ENCODE peak calls at places on chromosomes 5 and 9, in four cellular contexts. A is NCI-H345, U is AG08396, I is NCI-H2081. R is an unnamed sample.

GRCh38 chr5:140372971-140373487 is 13.0 kb downstream of the SLC4A9 start:
- DNase-seq in A (peak), U (peak), I (peak), R (peak)

GRCh38 chr5:31924005-31924404 is 250.1 kb downstream of the GOLPH3 start:
- DNase-seq in A (no peak), U (no peak), I (no peak), R (no peak)

GRCh38 chr5:173840111-173840983 is 47.8 kb upstream of the CPEB4 start:
- DNase-seq in A (no peak), U (no peak), I (no peak), R (no peak)

GRCh38 chr9:72473474-72474241 is 47.8 kb upstream of the TMC1 start:
- DNase-seq in A (no peak), U (no peak), I (no peak), R (no peak)

GRCh38 chr9:18542837-18543405 is 69.0 kb downstream of the ADAMTSL1 start:
- DNase-seq in A (no peak), U (no peak), I (no peak), R (no peak)

GRCh38 chr9:3879731-3880493 is 354.1 kb upstream of the RFX3 start:
- DNase-seq in A (peak), U (no peak), I (peak), R (no peak)

GRCh38 chr5:38404667-38405276 is 146.4 kb downstream of the EGFLAM start:
- DNase-seq in A (peak), U (no peak), I (no peak), R (no peak)

GRCh38 chr9:93869863-93870262 is 85.3 kb downstream of the BARX1 start:
- DNase-seq in A (no peak), U (no peak), I (no peak), R (no peak)

GRCh38 chr9:69637801-69638200 is 34.4 kb downstream of the APBA1 start:
- DNase-seq in A (no peak), U (peak), I (no peak), R (no peak)

GRCh38 chr5:7664208-7664607 is 186.7 kb downstream of the CFAP90 start:
- DNase-seq in A (no peak), U (no peak), I (no peak), R (no peak)

GRCh38 chr9:76203373-76203772 is 190.9 kb downstream of the RFK start:
- DNase-seq in A (no peak), U (no peak), I (no peak), R (no peak)

GRCh38 chr5:172666251-172666650 is 25.2 kb downstream of the NEURL1B start:
- DNase-seq in A (no peak), U (no peak), I (no peak), R (no peak)

GRCh38 chr9:92160786-92161185 is 45.6 kb upstream of the SPTLC1 start:
- DNase-seq in A (no peak), U (no peak), I (no peak), R (no peak)

GRCh38 chr5:142770650-142771609 is 753 bp downstream of the ARHGAP26 start:
- DNase-seq in A (peak), U (peak), I (peak), R (peak)

GRCh38 chr9:99024959-99025358 is 80.0 kb upstream of the TGFBR1 start:
- DNase-seq in A (no peak), U (no peak), I (no peak), R (no peak)

GRCh38 chr5:170522211-170523128 is 18.6 kb downstream of the KCNIP1 start:
- DNase-seq in A (peak), U (peak), I (peak), R (no peak)

GRCh38 chr9:121881920-121882500 is 211.1 kb downstream of the TTLL11 start:
- DNase-seq in A (peak), U (no peak), I (peak), R (no peak)

GRCh38 chr5:67043789-67044511 is 152.6 kb downstream of the CD180 start:
- DNase-seq in A (no peak), U (no peak), I (no peak), R (no peak)

GRCh38 chr5:11126844-11127243 is 365.8 kb upstream of the DAP start:
- DNase-seq in A (no peak), U (no peak), I (peak), R (no peak)

GRCh38 chr5:78638423-78638822 is 10.1 kb downstream of the LHFPL2 start:
- DNase-seq in A (no peak), U (peak), I (no peak), R (no peak)

GRCh38 chr9:90830977-90831376 is 29.4 kb downstream of the SYK start:
- DNase-seq in A (no peak), U (no peak), I (peak), R (no peak)

GRCh38 chr9:126343271-126343700 is 16.7 kb downstream of the MVB12B start:
- DNase-seq in A (no peak), U (no peak), I (no peak), R (no peak)

GRCh38 chr5:175700991-175701390 is 43.1 kb downstream of the HRH2 start:
- DNase-seq in A (peak), U (no peak), I (no peak), R (peak)

GRCh38 chr5:141513021-141513626 is 24.2 kb downstream of the PCDHGC5 start:
- DNase-seq in A (no peak), U (no peak), I (peak), R (peak)

GRCh38 chr5:112012112-112012511 is 255.1 kb upstream of the NREP start:
- DNase-seq in A (no peak), U (no peak), I (no peak), R (no peak)

GRCh38 chr9:74449060-74449459 is 48.1 kb upstream of the RORB start:
- DNase-seq in A (no peak), U (no peak), I (no peak), R (no peak)

GRCh38 chr5:138369249-138369648 is 16.8 kb downstream of the KDM3B start:
- DNase-seq in A (no peak), U (no peak), I (no peak), R (no peak)

GRCh38 chr9:128523199-128523925 is 18.8 kb downstream of the GLE1 start:
- DNase-seq in A (peak), U (peak), I (peak), R (no peak)